ENCODE peak calls at places on chromosomes 11 and 22, in nine cellular contexts. R is ovary, N is prostate gland, L is breast epithelium, U is esophagus muscularis mucosa, J is body of pancreas, I is transverse colon, Z is right lobe of liver, G is HCT116. Y is an unnamed sample. For H3K27me3, the result is how much of the 10 kb centered on the place peaks cover.

GRCh38 chr11:114166389-114166788 is 106.9 kb downstream of the ZBTB16 start:
- DNase-seq in R (no peak), N (no peak), L (no peak), U (no peak), J (no peak), I (no peak), Z (no peak), G (no peak), Y (no peak)

GRCh38 chr11:120198403-120198786 is 12.4 kb upstream of the OAF start:
- DNase-seq in R (no peak), N (no peak), L (no peak), U (no peak), J (no peak), I (no peak), Z (no peak), G (no peak), Y (no peak)

GRCh38 chr11:34150494-34151151 is 45.2 kb downstream of the NAT10 start:
- DNase-seq in R (no peak), N (no peak), L (no peak), U (no peak), J (no peak), I (no peak), Z (no peak), G (no peak), Y (no peak)

GRCh38 chr11:93000511-93001476 is 31.3 kb downstream of the MTNR1B start:
- DNase-seq in R (no peak), N (no peak), L (no peak), U (no peak), J (no peak), I (no peak), Z (no peak), G (peak), Y (no peak)

GRCh38 chr11:3096909-3097395 is 39.7 kb upstream of the CARS1 start:
- DNase-seq in R (no peak), N (no peak), L (no peak), U (no peak), J (no peak), I (no peak), Z (no peak), G (no peak), Y (no peak)

GRCh38 chr11:86288776-86289507 is 13.1 kb upstream of the HIKESHI start:
- DNase-seq in R (no peak), N (no peak), L (no peak), U (no peak), J (no peak), I (no peak), Z (no peak), G (no peak), Y (no peak)

GRCh38 chr11:533049-533585 is 2.3 kb downstream of the HRAS start:
- DNase-seq in R (no peak), N (no peak), L (no peak), U (no peak), J (no peak), I (no peak), Z (no peak), G (no peak), Y (no peak)

GRCh38 chr11:57276857-57277505 is 39.9 kb upstream of the APLNR start:
- DNase-seq in R (no peak), N (no peak), L (no peak), U (no peak), J (no peak), I (no peak), Z (no peak), G (no peak), Y (no peak)

GRCh38 chr11:17744151-17744940 is 9.8 kb downstream of the KCNC1 start:
- DNase-seq in R (no peak), N (no peak), L (no peak), U (no peak), J (no peak), I (no peak), Z (no peak), G (no peak), Y (no peak)

GRCh38 chr11:95108159-95108611 is 18.5 kb downstream of the ENDOD1 start:
- DNase-seq in R (no peak), N (peak), L (peak), U (no peak), J (peak), I (peak), Z (peak), G (no peak), Y (no peak)

GRCh38 chr11:118953265-118953664 is 2.8 kb upstream of the UPK2 start:
- DNase-seq in R (no peak), N (no peak), L (no peak), U (no peak), J (no peak), I (no peak), Z (no peak), G (no peak), Y (no peak)

GRCh38 chr11:68583047-68583446 is 101.3 kb upstream of the GAL start:
- DNase-seq in R (no peak), N (no peak), L (no peak), U (no peak), J (no peak), I (no peak), Z (no peak), G (no peak), Y (no peak)

GRCh38 chr22:42928969-42929837 is 72.1 kb upstream of the ARFGAP3 start:
- DNase-seq in R (no peak), N (no peak), L (peak), U (no peak), J (peak), I (no peak), Z (no peak), G (no peak), Y (no peak)

GRCh38 chr22:41725510-41726110 is 26.3 kb downstream of the MEI1 start:
- DNase-seq in R (no peak), N (no peak), L (no peak), U (no peak), J (no peak), I (no peak), Z (no peak), G (no peak), Y (no peak)

GRCh38 chr11:44979536-44980399 is 29.1 kb upstream of the TP53I11 start:
- DNase-seq in R (no peak), N (peak), L (peak), U (no peak), J (peak), I (peak), Z (peak), G (peak), Y (no peak)

GRCh38 chr11:72812968-72813739 is 1.1 kb upstream of the ATG16L2 start:
- DNase-seq in R (peak), N (no peak), L (no peak), U (no peak), J (peak), I (peak), Z (peak), G (peak), Y (peak)

GRCh38 chr22:33035276-33035863 is 22.8 kb downstream of the SYN3 start:
- DNase-seq in R (no peak), N (no peak), L (no peak), U (no peak), J (no peak), I (no peak), Z (no peak), G (no peak), Y (no peak)

GRCh38 chr11:128462189-128462588 is 125.2 kb downstream of the ETS1 start:
- DNase-seq in R (no peak), N (no peak), L (no peak), U (peak), J (no peak), I (no peak), Z (no peak), G (no peak), Y (no peak)

GRCh38 chr11:39304586-39304985 is 2154.9 kb downstream of the LRRC4C start:
- DNase-seq in R (no peak), N (no peak), L (no peak), U (no peak), J (no peak), I (no peak), Z (no peak), G (no peak), Y (no peak)
- H3K27me3 ChIP-seq in R (under half), N (under half), L (under half), U (under half), J (under half), I (under half), Z (under half), G (under half), Y (under half)

GRCh38 chr11:30342736-30343166 is 19.8 kb downstream of the ARL14EP start:
- DNase-seq in R (no peak), N (no peak), L (no peak), U (no peak), J (no peak), I (peak), Z (no peak), G (no peak), Y (no peak)
- TF ChIP-seq POLR2A in R (no peak), N (no peak), L (no peak), U (no peak), J (no peak), I (no peak), Z (no peak), G (no peak), Y (no peak)

GRCh38 chr11:62787005-62787759 is at the start of gene TMEM179B:
- DNase-seq in R (peak), N (peak), L (peak), U (peak), J (peak), I (peak), Z (peak), G (peak), Y (peak)
- TF ChIP-seq CTCF in R (peak), N (peak), L (no peak), U (peak), J (peak), I (no peak), Z (peak), G (peak), Y (peak)

DNA sequence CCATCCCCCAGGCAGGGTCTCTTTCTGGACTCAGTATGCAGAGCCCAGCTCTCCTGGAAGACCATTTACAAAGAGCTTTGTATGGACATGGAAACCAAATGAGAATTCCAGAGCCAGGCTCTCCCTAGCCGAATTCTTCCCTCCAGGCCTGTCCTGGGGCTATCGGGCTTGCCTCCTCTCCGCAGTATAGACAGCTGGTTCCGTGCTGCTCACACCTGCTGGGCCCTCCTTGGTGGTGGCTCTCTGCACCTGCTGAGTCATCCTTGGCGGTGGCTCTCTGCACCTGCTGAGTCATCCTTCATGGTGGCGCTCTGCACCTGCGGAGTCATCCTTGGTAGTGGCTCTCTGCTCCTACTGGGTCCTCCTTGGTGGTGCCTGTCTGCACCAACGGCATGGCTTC is 743.5 kb downstream of the BRD1 start:
- DNase-seq in R (no peak), N (no peak), L (no peak), U (no peak), J (no peak), I (no peak), Z (no peak), G (peak), Y (no peak)
- H3K27me3 ChIP-seq in R (under half), N (under half), L (under half), U (half or more), J (under half), I (under half), Z (under half), G (under half), Y (under half)

GRCh38 chr22:27716074-27716473 is 85.5 kb downstream of the MN1 start:
- DNase-seq in R (no peak), N (no peak), L (no peak), U (no peak), J (no peak), I (no peak), Z (no peak), G (no peak), Y (no peak)
- TF ChIP-seq POLR2A in R (no peak), N (no peak), L (no peak), U (no peak), J (no peak), I (no peak), Z (no peak), G (no peak), Y (no peak)

GRCh38 chr11:81002374-81002773 is 1561.5 kb upstream of the TENM4 start:
- DNase-seq in R (no peak), N (no peak), L (no peak), U (no peak), J (no peak), I (no peak), Z (no peak), G (no peak), Y (no peak)

GRCh38 chr11:81010631-81011030 is 1569.8 kb upstream of the TENM4 start:
- DNase-seq in R (no peak), N (no peak), L (no peak), U (no peak), J (no peak), I (no peak), Z (no peak), G (no peak), Y (no peak)

GRCh38 chr11:81004576-81004975 is 1563.7 kb upstream of the TENM4 start:
- DNase-seq in R (no peak), N (no peak), L (no peak), U (no peak), J (no peak), I (no peak), Z (no peak), G (no peak), Y (no peak)

GRCh38 chr11:81005595-81005994 is 1564.8 kb upstream of the TENM4 start:
- DNase-seq in R (no peak), N (no peak), L (no peak), U (no peak), J (no peak), I (no peak), Z (no peak), G (no peak), Y (no peak)

GRCh38 chr11:81007046-81007445 is 1566.2 kb upstream of the TENM4 start:
- DNase-seq in R (no peak), N (no peak), L (no peak), U (no peak), J (no peak), I (no peak), Z (no peak), G (no peak), Y (no peak)
- TF ChIP-seq CTCF in R (no peak), N (peak), L (no peak), U (no peak), J (no peak), I (no peak), Z (peak), G (no peak), Y (no peak)

DNA sequence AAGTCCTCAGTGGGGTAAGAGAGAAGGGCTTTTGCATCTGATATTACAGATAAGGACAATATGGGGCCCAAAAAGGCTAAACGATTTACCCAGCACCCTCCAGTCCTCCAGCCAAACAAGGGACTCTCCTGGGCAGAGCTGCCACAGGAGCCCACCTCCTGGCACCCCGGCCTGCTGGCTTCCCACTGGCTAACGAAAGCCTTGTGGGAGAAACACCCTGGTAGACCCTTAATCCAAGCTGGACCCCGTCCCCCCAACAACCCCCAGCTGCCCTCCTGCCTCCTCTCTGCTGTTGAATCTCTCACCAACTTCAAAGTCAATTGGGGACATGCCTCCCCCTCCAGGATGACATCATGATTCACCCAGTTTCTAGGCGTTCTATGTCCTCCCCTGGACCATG is 10.8 kb downstream of the C1QTNF6 start:
- DNase-seq in R (no peak), N (no peak), L (no peak), U (no peak), J (no peak), I (no peak), Z (no peak), G (no peak), Y (no peak)
- H3K27me3 ChIP-seq in R (under half), N (under half), L (under half), U (under half), J (under half), I (under half), Z (under half), G (under half), Y (under half)

Y was measured in vagina.